ENCODE peak calls at places on chromosome 15, in six cellular contexts. I is GM12891; K is iris pigment epithelial cell; Q is stimulated activated CD8-positive, alpha-beta memory T cell treated with anti-CD3 and anti-CD28 coated beads, Interleukin-4, amount 100 ng/mL, for 24 hours; L is EH; A is fibroblast of lung. X is an unnamed sample.

GRCh38 chr15:101617390-101617965 is 34.7 kb downstream of the TM2D3 start:
- DNase-seq in I (no peak), K (no peak), Q (no peak), L (no peak), A (no peak), X (no peak)

GRCh38 chr15:58553365-58553918 is 121.7 kb downstream of the LIPC start:
- DNase-seq in I (no peak), K (no peak), Q (no peak), L (no peak), A (no peak), X (no peak)

GRCh38 chr15:71386448-71387236 is 271.4 kb downstream of the THSD4 start:
- DNase-seq in I (no peak), K (no peak), Q (no peak), L (no peak), A (peak; percentile 68), X (no peak)

GRCh38 chr15:68584704-68585573 is 6.1 kb downstream of the CORO2B start:
- DNase-seq in I (no peak), K (no peak), Q (no peak), L (no peak), A (no peak), X (no peak)

GRCh38 chr15:92936693-92937092 is 36.6 kb downstream of the CHD2 start:
- DNase-seq in I (no peak), K (no peak), Q (no peak), L (no peak), A (no peak), X (no peak)

GRCh38 chr15:52790941-52791751 is 1.0 kb upstream of the ONECUT1 start:
- DNase-seq in I (no peak), K (no peak), Q (no peak), L (peak; percentile 19), A (no peak), X (no peak)

GRCh38 chr15:92820233-92821021 is 79.7 kb upstream of the CHD2 start:
- DNase-seq in I (peak; percentile 77), K (peak; percentile 92), Q (peak; percentile 79), L (peak; percentile 91), A (peak; percentile 90), X (peak; percentile 94)

GRCh38 chr15:49720221-49720620 is 99.4 kb downstream of the DTWD1 start:
- DNase-seq in I (no peak), K (no peak), Q (no peak), L (no peak), A (no peak), X (no peak)

GRCh38 chr15:99197861-99198260 is 51.5 kb downstream of the TTC23 start:
- DNase-seq in I (no peak), K (peak; percentile 48), Q (no peak), L (peak; percentile 33), A (no peak), X (no peak)

GRCh38 chr15:26294062-26294689 is 431.0 kb upstream of the ATP10A start:
- DNase-seq in I (no peak), K (no peak), Q (no peak), L (no peak), A (no peak), X (no peak)

GRCh38 chr15:90681480-90681879 is 35.7 kb upstream of the BLM start:
- DNase-seq in I (no peak), K (peak; percentile 90), Q (no peak), L (peak; percentile 96), A (peak; percentile 89), X (no peak)

GRCh38 chr15:76139368-76140068 is 79.7 kb downstream of the TMEM266 start:
- DNase-seq in I (peak; percentile 74), K (peak; percentile 72), Q (peak; percentile 61), L (peak; percentile 73), A (peak; percentile 75), X (peak; percentile 72)

GRCh38 chr15:62647195-62647865 is 395.2 kb upstream of the TPM1 start:
- DNase-seq in I (no peak), K (peak; percentile 67), Q (no peak), L (peak; percentile 85), A (peak; percentile 56), X (no peak)

GRCh38 chr15:100263721-100264455 is 77.9 kb downstream of the ADAMTS17 start:
- DNase-seq in I (no peak), K (no peak), Q (no peak), L (no peak), A (no peak), X (no peak)

GRCh38 chr15:82113116-82113715 is 67.4 kb upstream of the MEX3B start:
- DNase-seq in I (no peak), K (no peak), Q (no peak), L (peak; percentile 14), A (no peak), X (no peak)

X was measured in B cell.